ENCODE peak calls at places on chromosomes 3 and 15, in seven cellular contexts. One of them, this sample, is unnamed.

GRCh38 chr3:64832098-64832497 is 144.3 kb upstream of the ADAMTS9 start:
- DNase-seq in activated CD4-positive, alpha-beta T cell treated with anti-CD3 and anti-CD28 coated beads, Interleukin-2, amount 50 U/mL, for 4 hours: no peak
- DNase-seq in activated T-helper 9 cell treated with anti-CD3 and anti-CD28 coated beads, Interleukin-2, amount 50 U/mL, for 16 hours: no peak
- DNase-seq in naive B cell: no peak
- DNase-seq in OCI-LY7: no peak
- DNase-seq in MV-4-11: no peak
- DNase-seq in stimulated activated naive CD8-positive, alpha-beta T cell treated with anti-CD3 and anti-CD28 coated beads, Interleukin-15, Interleukin-2, amounts not matched to agents 100 U/mL and 50 U/mL, for 24 hours: no peak
- DNase-seq in this sample: no peak

GRCh38 chr15:35047528-35047927 is 37.6 kb downstream of the NANOGP8 start:
- DNase-seq in MV-4-11: no peak
- DNase-seq in stimulated activated naive CD8-positive, alpha-beta T cell treated with anti-CD3 and anti-CD28 coated beads, Interleukin-15, Interleukin-2, amounts not matched to agents 100 U/mL and 50 U/mL, for 24 hours: no peak
- DNase-seq in activated T-helper 9 cell treated with anti-CD3 and anti-CD28 coated beads, Interleukin-2, amount 50 U/mL, for 16 hours: no peak
- DNase-seq in OCI-LY7: no peak
- DNase-seq in activated CD4-positive, alpha-beta T cell treated with anti-CD3 and anti-CD28 coated beads, Interleukin-2, amount 50 U/mL, for 4 hours: no peak
- DNase-seq in naive B cell: no peak
- DNase-seq in this sample: no peak

GRCh38 chr15:31215490-31216209 is 111.0 kb upstream of the KLF13 start:
- DNase-seq in activated CD4-positive, alpha-beta T cell treated with anti-CD3 and anti-CD28 coated beads, Interleukin-2, amount 50 U/mL, for 4 hours: peak
- DNase-seq in naive B cell: peak
- DNase-seq in OCI-LY7: peak
- DNase-seq in activated T-helper 9 cell treated with anti-CD3 and anti-CD28 coated beads, Interleukin-2, amount 50 U/mL, for 16 hours: peak
- DNase-seq in MV-4-11: peak
- DNase-seq in stimulated activated naive CD8-positive, alpha-beta T cell treated with anti-CD3 and anti-CD28 coated beads, Interleukin-15, Interleukin-2, amounts not matched to agents 100 U/mL and 50 U/mL, for 24 hours: peak
- DNase-seq in this sample: peak

GRCh38 chr15:93231994-93232393 is 143.0 kb upstream of the RGMA start:
- DNase-seq in OCI-LY7: no peak
- DNase-seq in naive B cell: no peak
- DNase-seq in stimulated activated naive CD8-positive, alpha-beta T cell treated with anti-CD3 and anti-CD28 coated beads, Interleukin-15, Interleukin-2, amounts not matched to agents 100 U/mL and 50 U/mL, for 24 hours: no peak
- DNase-seq in activated CD4-positive, alpha-beta T cell treated with anti-CD3 and anti-CD28 coated beads, Interleukin-2, amount 50 U/mL, for 4 hours: no peak
- DNase-seq in MV-4-11: no peak
- DNase-seq in activated T-helper 9 cell treated with anti-CD3 and anti-CD28 coated beads, Interleukin-2, amount 50 U/mL, for 16 hours: no peak
- DNase-seq in this sample: no peak

GRCh38 chr3:146813496-146813895 is 208.3 kb upstream of the PLSCR5 start:
- DNase-seq in activated T-helper 9 cell treated with anti-CD3 and anti-CD28 coated beads, Interleukin-2, amount 50 U/mL, for 16 hours: no peak
- DNase-seq in activated CD4-positive, alpha-beta T cell treated with anti-CD3 and anti-CD28 coated beads, Interleukin-2, amount 50 U/mL, for 4 hours: no peak
- DNase-seq in stimulated activated naive CD8-positive, alpha-beta T cell treated with anti-CD3 and anti-CD28 coated beads, Interleukin-15, Interleukin-2, amounts not matched to agents 100 U/mL and 50 U/mL, for 24 hours: no peak
- DNase-seq in OCI-LY7: no peak
- DNase-seq in MV-4-11: no peak
- DNase-seq in naive B cell: no peak
- DNase-seq in this sample: no peak

GRCh38 chr15:38684461-38685000 is 119.9 kb upstream of the RASGRP1 start:
- DNase-seq in OCI-LY7: no peak
- DNase-seq in naive B cell: no peak
- DNase-seq in activated CD4-positive, alpha-beta T cell treated with anti-CD3 and anti-CD28 coated beads, Interleukin-2, amount 50 U/mL, for 4 hours: no peak
- DNase-seq in stimulated activated naive CD8-positive, alpha-beta T cell treated with anti-CD3 and anti-CD28 coated beads, Interleukin-15, Interleukin-2, amounts not matched to agents 100 U/mL and 50 U/mL, for 24 hours: no peak
- DNase-seq in activated T-helper 9 cell treated with anti-CD3 and anti-CD28 coated beads, Interleukin-2, amount 50 U/mL, for 16 hours: no peak
- DNase-seq in MV-4-11: peak
- DNase-seq in this sample: no peak

GRCh38 chr15:83571820-83572707 is 81.9 kb upstream of the ADAMTSL3 start:
- DNase-seq in activated T-helper 9 cell treated with anti-CD3 and anti-CD28 coated beads, Interleukin-2, amount 50 U/mL, for 16 hours: no peak
- DNase-seq in activated CD4-positive, alpha-beta T cell treated with anti-CD3 and anti-CD28 coated beads, Interleukin-2, amount 50 U/mL, for 4 hours: no peak
- DNase-seq in MV-4-11: peak
- DNase-seq in OCI-LY7: peak
- DNase-seq in stimulated activated naive CD8-positive, alpha-beta T cell treated with anti-CD3 and anti-CD28 coated beads, Interleukin-15, Interleukin-2, amounts not matched to agents 100 U/mL and 50 U/mL, for 24 hours: no peak
- DNase-seq in naive B cell: no peak
- DNase-seq in this sample: peak

GRCh38 chr15:26729581-26729980 is 43.3 kb downstream of the GABRB3 start:
- DNase-seq in MV-4-11: peak
- DNase-seq in activated T-helper 9 cell treated with anti-CD3 and anti-CD28 coated beads, Interleukin-2, amount 50 U/mL, for 16 hours: no peak
- DNase-seq in OCI-LY7: no peak
- DNase-seq in stimulated activated naive CD8-positive, alpha-beta T cell treated with anti-CD3 and anti-CD28 coated beads, Interleukin-15, Interleukin-2, amounts not matched to agents 100 U/mL and 50 U/mL, for 24 hours: no peak
- DNase-seq in naive B cell: no peak
- DNase-seq in activated CD4-positive, alpha-beta T cell treated with anti-CD3 and anti-CD28 coated beads, Interleukin-2, amount 50 U/mL, for 4 hours: no peak
- DNase-seq in this sample: no peak

GRCh38 chr3:196563721-196564225 is 4.6 kb downstream of the WDR53 start:
- DNase-seq in stimulated activated naive CD8-positive, alpha-beta T cell treated with anti-CD3 and anti-CD28 coated beads, Interleukin-15, Interleukin-2, amounts not matched to agents 100 U/mL and 50 U/mL, for 24 hours: no peak
- DNase-seq in activated CD4-positive, alpha-beta T cell treated with anti-CD3 and anti-CD28 coated beads, Interleukin-2, amount 50 U/mL, for 4 hours: peak
- DNase-seq in OCI-LY7: no peak
- DNase-seq in naive B cell: no peak
- DNase-seq in activated T-helper 9 cell treated with anti-CD3 and anti-CD28 coated beads, Interleukin-2, amount 50 U/mL, for 16 hours: peak
- DNase-seq in MV-4-11: no peak
- DNase-seq in this sample: no peak

GRCh38 chr3:175746308-175746707 is 887.2 kb downstream of the NAALADL2 start:
- DNase-seq in stimulated activated naive CD8-positive, alpha-beta T cell treated with anti-CD3 and anti-CD28 coated beads, Interleukin-15, Interleukin-2, amounts not matched to agents 100 U/mL and 50 U/mL, for 24 hours: no peak
- DNase-seq in OCI-LY7: no peak
- DNase-seq in MV-4-11: no peak
- DNase-seq in naive B cell: no peak
- DNase-seq in activated T-helper 9 cell treated with anti-CD3 and anti-CD28 coated beads, Interleukin-2, amount 50 U/mL, for 16 hours: no peak
- DNase-seq in activated CD4-positive, alpha-beta T cell treated with anti-CD3 and anti-CD28 coated beads, Interleukin-2, amount 50 U/mL, for 4 hours: no peak
- DNase-seq in this sample: no peak

GRCh38 chr15:45141386-45141785 is 11.6 kb downstream of the DUOX1 start:
- DNase-seq in activated CD4-positive, alpha-beta T cell treated with anti-CD3 and anti-CD28 coated beads, Interleukin-2, amount 50 U/mL, for 4 hours: no peak
- DNase-seq in stimulated activated naive CD8-positive, alpha-beta T cell treated with anti-CD3 and anti-CD28 coated beads, Interleukin-15, Interleukin-2, amounts not matched to agents 100 U/mL and 50 U/mL, for 24 hours: no peak
- DNase-seq in OCI-LY7: no peak
- DNase-seq in MV-4-11: no peak
- DNase-seq in activated T-helper 9 cell treated with anti-CD3 and anti-CD28 coated beads, Interleukin-2, amount 50 U/mL, for 16 hours: no peak
- DNase-seq in naive B cell: no peak
- DNase-seq in this sample: no peak

GRCh38 chr15:65595960-65596359 is 15.0 kb downstream of the INTS14 start:
- DNase-seq in OCI-LY7: peak
- DNase-seq in MV-4-11: no peak
- DNase-seq in activated T-helper 9 cell treated with anti-CD3 and anti-CD28 coated beads, Interleukin-2, amount 50 U/mL, for 16 hours: no peak
- DNase-seq in naive B cell: peak
- DNase-seq in stimulated activated naive CD8-positive, alpha-beta T cell treated with anti-CD3 and anti-CD28 coated beads, Interleukin-15, Interleukin-2, amounts not matched to agents 100 U/mL and 50 U/mL, for 24 hours: no peak
- DNase-seq in activated CD4-positive, alpha-beta T cell treated with anti-CD3 and anti-CD28 coated beads, Interleukin-2, amount 50 U/mL, for 4 hours: no peak
- DNase-seq in this sample: peak

GRCh38 chr3:126522363-126522788 is 1.6 kb upstream of the CHST13 start:
- DNase-seq in OCI-LY7: peak
- DNase-seq in activated CD4-positive, alpha-beta T cell treated with anti-CD3 and anti-CD28 coated beads, Interleukin-2, amount 50 U/mL, for 4 hours: peak
- DNase-seq in activated T-helper 9 cell treated with anti-CD3 and anti-CD28 coated beads, Interleukin-2, amount 50 U/mL, for 16 hours: peak
- DNase-seq in naive B cell: peak
- DNase-seq in stimulated activated naive CD8-positive, alpha-beta T cell treated with anti-CD3 and anti-CD28 coated beads, Interleukin-15, Interleukin-2, amounts not matched to agents 100 U/mL and 50 U/mL, for 24 hours: peak
- DNase-seq in MV-4-11: no peak
- DNase-seq in this sample: peak

GRCh38 chr3:178849220-178849910 is 222.2 kb downstream of the ZMAT3 start:
- DNase-seq in activated CD4-positive, alpha-beta T cell treated with anti-CD3 and anti-CD28 coated beads, Interleukin-2, amount 50 U/mL, for 4 hours: no peak
- DNase-seq in MV-4-11: no peak
- DNase-seq in activated T-helper 9 cell treated with anti-CD3 and anti-CD28 coated beads, Interleukin-2, amount 50 U/mL, for 16 hours: no peak
- DNase-seq in naive B cell: no peak
- DNase-seq in OCI-LY7: no peak
- DNase-seq in stimulated activated naive CD8-positive, alpha-beta T cell treated with anti-CD3 and anti-CD28 coated beads, Interleukin-15, Interleukin-2, amounts not matched to agents 100 U/mL and 50 U/mL, for 24 hours: no peak
- DNase-seq in this sample: no peak

GRCh38 chr3:153595186-153595815 is 433.3 kb downstream of the RAP2B start:
- DNase-seq in activated CD4-positive, alpha-beta T cell treated with anti-CD3 and anti-CD28 coated beads, Interleukin-2, amount 50 U/mL, for 4 hours: no peak
- DNase-seq in activated T-helper 9 cell treated with anti-CD3 and anti-CD28 coated beads, Interleukin-2, amount 50 U/mL, for 16 hours: no peak
- DNase-seq in MV-4-11: peak
- DNase-seq in stimulated activated naive CD8-positive, alpha-beta T cell treated with anti-CD3 and anti-CD28 coated beads, Interleukin-15, Interleukin-2, amounts not matched to agents 100 U/mL and 50 U/mL, for 24 hours: no peak
- DNase-seq in OCI-LY7: peak
- DNase-seq in naive B cell: no peak
- DNase-seq in this sample: no peak

GRCh38 chr15:38217181-38217580 is 35.5 kb upstream of the SPRED1 start:
- DNase-seq in activated CD4-positive, alpha-beta T cell treated with anti-CD3 and anti-CD28 coated beads, Interleukin-2, amount 50 U/mL, for 4 hours: no peak
- DNase-seq in OCI-LY7: peak
- DNase-seq in naive B cell: no peak
- DNase-seq in MV-4-11: no peak
- DNase-seq in activated T-helper 9 cell treated with anti-CD3 and anti-CD28 coated beads, Interleukin-2, amount 50 U/mL, for 16 hours: no peak
- DNase-seq in stimulated activated naive CD8-positive, alpha-beta T cell treated with anti-CD3 and anti-CD28 coated beads, Interleukin-15, Interleukin-2, amounts not matched to agents 100 U/mL and 50 U/mL, for 24 hours: no peak
- DNase-seq in this sample: peak

GRCh38 chr3:44058022-44058867 is 183.4 kb upstream of the TOPAZ1 start:
- DNase-seq in activated CD4-positive, alpha-beta T cell treated with anti-CD3 and anti-CD28 coated beads, Interleukin-2, amount 50 U/mL, for 4 hours: peak
- DNase-seq in stimulated activated naive CD8-positive, alpha-beta T cell treated with anti-CD3 and anti-CD28 coated beads, Interleukin-15, Interleukin-2, amounts not matched to agents 100 U/mL and 50 U/mL, for 24 hours: peak
- DNase-seq in naive B cell: peak
- DNase-seq in MV-4-11: peak
- DNase-seq in activated T-helper 9 cell treated with anti-CD3 and anti-CD28 coated beads, Interleukin-2, amount 50 U/mL, for 16 hours: no peak
- DNase-seq in OCI-LY7: peak
- DNase-seq in this sample: no peak

GRCh38 chr3:178623666-178624255 is 87.5 kb downstream of the KCNMB2 start:
- DNase-seq in OCI-LY7: no peak
- DNase-seq in activated T-helper 9 cell treated with anti-CD3 and anti-CD28 coated beads, Interleukin-2, amount 50 U/mL, for 16 hours: no peak
- DNase-seq in stimulated activated naive CD8-positive, alpha-beta T cell treated with anti-CD3 and anti-CD28 coated beads, Interleukin-15, Interleukin-2, amounts not matched to agents 100 U/mL and 50 U/mL, for 24 hours: no peak
- DNase-seq in MV-4-11: no peak
- DNase-seq in naive B cell: no peak
- DNase-seq in activated CD4-positive, alpha-beta T cell treated with anti-CD3 and anti-CD28 coated beads, Interleukin-2, amount 50 U/mL, for 4 hours: no peak
- DNase-seq in this sample: no peak

GRCh38 chr15:38593523-38593922 is 28.9 kb upstream of the RASGRP1 start:
- DNase-seq in activated CD4-positive, alpha-beta T cell treated with anti-CD3 and anti-CD28 coated beads, Interleukin-2, amount 50 U/mL, for 4 hours: no peak
- DNase-seq in activated T-helper 9 cell treated with anti-CD3 and anti-CD28 coated beads, Interleukin-2, amount 50 U/mL, for 16 hours: no peak
- DNase-seq in stimulated activated naive CD8-positive, alpha-beta T cell treated with anti-CD3 and anti-CD28 coated beads, Interleukin-15, Interleukin-2, amounts not matched to agents 100 U/mL and 50 U/mL, for 24 hours: no peak
- DNase-seq in MV-4-11: no peak
- DNase-seq in OCI-LY7: no peak
- DNase-seq in naive B cell: no peak
- DNase-seq in this sample: no peak

GRCh38 chr3:179991104-179991503 is 45.6 kb downstream of the PEX5L start:
- DNase-seq in activated T-helper 9 cell treated with anti-CD3 and anti-CD28 coated beads, Interleukin-2, amount 50 U/mL, for 16 hours: no peak
- DNase-seq in stimulated activated naive CD8-positive, alpha-beta T cell treated with anti-CD3 and anti-CD28 coated beads, Interleukin-15, Interleukin-2, amounts not matched to agents 100 U/mL and 50 U/mL, for 24 hours: no peak
- DNase-seq in OCI-LY7: no peak
- DNase-seq in naive B cell: no peak
- DNase-seq in MV-4-11: no peak
- DNase-seq in activated CD4-positive, alpha-beta T cell treated with anti-CD3 and anti-CD28 coated beads, Interleukin-2, amount 50 U/mL, for 4 hours: no peak
- DNase-seq in this sample: no peak

GRCh38 chr15:98745179-98745578 is 96.8 kb downstream of the IGF1R start:
- DNase-seq in stimulated activated naive CD8-positive, alpha-beta T cell treated with anti-CD3 and anti-CD28 coated beads, Interleukin-15, Interleukin-2, amounts not matched to agents 100 U/mL and 50 U/mL, for 24 hours: no peak
- DNase-seq in MV-4-11: no peak
- DNase-seq in naive B cell: no peak
- DNase-seq in OCI-LY7: no peak
- DNase-seq in activated CD4-positive, alpha-beta T cell treated with anti-CD3 and anti-CD28 coated beads, Interleukin-2, amount 50 U/mL, for 4 hours: no peak
- DNase-seq in activated T-helper 9 cell treated with anti-CD3 and anti-CD28 coated beads, Interleukin-2, amount 50 U/mL, for 16 hours: no peak
- DNase-seq in this sample: no peak

GRCh38 chr15:33926260-33926659 is 42.0 kb upstream of the CHRM5 start:
- DNase-seq in activated T-helper 9 cell treated with anti-CD3 and anti-CD28 coated beads, Interleukin-2, amount 50 U/mL, for 16 hours: no peak
- DNase-seq in OCI-LY7: no peak
- DNase-seq in MV-4-11: no peak
- DNase-seq in naive B cell: no peak
- DNase-seq in stimulated activated naive CD8-positive, alpha-beta T cell treated with anti-CD3 and anti-CD28 coated beads, Interleukin-15, Interleukin-2, amounts not matched to agents 100 U/mL and 50 U/mL, for 24 hours: no peak
- DNase-seq in activated CD4-positive, alpha-beta T cell treated with anti-CD3 and anti-CD28 coated beads, Interleukin-2, amount 50 U/mL, for 4 hours: no peak
- DNase-seq in this sample: no peak

GRCh38 chr15:40495516-40495915 is 24.7 kb downstream of the CHST14 start:
- DNase-seq in activated T-helper 9 cell treated with anti-CD3 and anti-CD28 coated beads, Interleukin-2, amount 50 U/mL, for 16 hours: no peak
- DNase-seq in activated CD4-positive, alpha-beta T cell treated with anti-CD3 and anti-CD28 coated beads, Interleukin-2, amount 50 U/mL, for 4 hours: no peak
- DNase-seq in naive B cell: no peak
- DNase-seq in OCI-LY7: no peak
- DNase-seq in stimulated activated naive CD8-positive, alpha-beta T cell treated with anti-CD3 and anti-CD28 coated beads, Interleukin-15, Interleukin-2, amounts not matched to agents 100 U/mL and 50 U/mL, for 24 hours: no peak
- DNase-seq in MV-4-11: no peak
- DNase-seq in this sample: no peak

GRCh38 chr3:153162513-153163348 is 705 bp downstream of the RAP2B start:
- DNase-seq in naive B cell: peak
- DNase-seq in stimulated activated naive CD8-positive, alpha-beta T cell treated with anti-CD3 and anti-CD28 coated beads, Interleukin-15, Interleukin-2, amounts not matched to agents 100 U/mL and 50 U/mL, for 24 hours: peak
- DNase-seq in activated CD4-positive, alpha-beta T cell treated with anti-CD3 and anti-CD28 coated beads, Interleukin-2, amount 50 U/mL, for 4 hours: peak
- DNase-seq in OCI-LY7: peak
- DNase-seq in activated T-helper 9 cell treated with anti-CD3 and anti-CD28 coated beads, Interleukin-2, amount 50 U/mL, for 16 hours: peak
- DNase-seq in MV-4-11: peak
- DNase-seq in this sample: peak

GRCh38 chr3:187999821-188000220 is 154.1 kb upstream of the LPP start:
- DNase-seq in naive B cell: peak
- DNase-seq in activated CD4-positive, alpha-beta T cell treated with anti-CD3 and anti-CD28 coated beads, Interleukin-2, amount 50 U/mL, for 4 hours: peak
- DNase-seq in activated T-helper 9 cell treated with anti-CD3 and anti-CD28 coated beads, Interleukin-2, amount 50 U/mL, for 16 hours: no peak
- DNase-seq in MV-4-11: peak
- DNase-seq in stimulated activated naive CD8-positive, alpha-beta T cell treated with anti-CD3 and anti-CD28 coated beads, Interleukin-15, Interleukin-2, amounts not matched to agents 100 U/mL and 50 U/mL, for 24 hours: peak
- DNase-seq in OCI-LY7: peak
- DNase-seq in this sample: no peak